ENCODE peak calls at places on chromosome 9, in five cellular contexts. D, R, L, V and H are unnamed samples.

GRCh38 chr9:26811106-26811505 is 81.5 kb downstream of the CAAP1 start:
- DNase-seq in D (no peak), R (no peak), L (no peak), V (no peak), H (no peak)

GRCh38 chr9:114588671-114589526 is 1.3 kb downstream of the ATP6V1G1 start:
- DNase-seq in D (no peak), R (no peak), L (no peak), V (no peak), H (no peak)

GRCh38 chr9:116549061-116549664 is 137.9 kb upstream of the TRIM32 start:
- DNase-seq in D (no peak), R (no peak), L (no peak), V (no peak), H (peak)

GRCh38 chr9:138053996-138054752 is 176.6 kb downstream of the CACNA1B start:
- DNase-seq in D (no peak), R (peak), L (no peak), V (no peak), H (no peak)

GRCh38 chr9:97751510-97751909 is 54.4 kb upstream of the XPA start:
- DNase-seq in D (no peak), R (no peak), L (no peak), V (no peak), H (peak)

GRCh38 chr9:20640331-20641187 is 18.3 kb upstream of the MLLT3 start:
- DNase-seq in D (peak), R (no peak), L (no peak), V (peak), H (no peak)

GRCh38 chr9:76290555-76290954 is 103.7 kb downstream of the RFK start:
- DNase-seq in D (no peak), R (no peak), L (no peak), V (no peak), H (peak)

GRCh38 chr9:133247632-133248031 is 27.4 kb downstream of the ABO start:
- DNase-seq in D (no peak), R (no peak), L (no peak), V (no peak), H (no peak)

GRCh38 chr9:800561-800960 is 40.9 kb upstream of the DMRT1 start:
- DNase-seq in D (no peak), R (no peak), L (no peak), V (no peak), H (no peak)

GRCh38 chr9:8143677-8144076 is 344.1 kb upstream of the DMAC1 start:
- DNase-seq in D (no peak), R (no peak), L (no peak), V (no peak), H (no peak)

GRCh38 chr9:117414220-117414905 is 494 bp downstream of the ASTN2 start:
- DNase-seq in D (peak), R (peak), L (no peak), V (no peak), H (no peak)

GRCh38 chr9:100057624-100058023 is 41.2 kb downstream of the ERP44 start:
- DNase-seq in D (no peak), R (no peak), L (no peak), V (no peak), H (no peak)

GRCh38 chr9:4515958-4516375 is 25.7 kb downstream of the SLC1A1 start:
- DNase-seq in D (no peak), R (no peak), L (no peak), V (peak), H (no peak)

GRCh38 chr9:113425072-113425471 is 14.5 kb downstream of the C9orf43 start:
- DNase-seq in D (no peak), R (no peak), L (no peak), V (no peak), H (no peak)

GRCh38 chr9:113417370-113417769 is 6.8 kb downstream of the C9orf43 start:
- DNase-seq in D (no peak), R (no peak), L (no peak), V (no peak), H (no peak)

GRCh38 chr9:113416149-113416726 is 5.7 kb downstream of the C9orf43 start:
- DNase-seq in D (no peak), R (no peak), L (no peak), V (peak), H (no peak)

GRCh38 chr9:113426701-113427100 is 16.2 kb downstream of the C9orf43 start:
- DNase-seq in D (no peak), R (no peak), L (no peak), V (no peak), H (no peak)

DNA sequence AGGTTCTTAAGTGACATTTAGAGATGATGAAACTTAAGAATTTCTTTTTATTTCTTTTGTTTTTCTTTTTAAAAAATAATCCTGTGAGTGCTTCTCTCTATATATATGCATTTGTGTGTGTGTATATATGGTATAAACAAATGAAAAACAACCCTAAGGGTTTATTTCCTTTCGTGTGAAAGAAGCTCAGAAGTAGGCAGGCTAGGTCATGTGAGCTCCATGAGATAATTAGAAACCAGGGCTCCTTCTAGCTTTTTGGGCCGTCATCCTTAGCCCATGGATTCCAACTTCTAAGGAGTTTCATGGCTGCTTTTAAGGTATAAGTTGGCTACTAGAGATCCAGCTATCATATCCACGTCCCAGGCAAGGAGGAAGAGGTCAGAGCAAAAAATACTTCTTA is 11.2 kb downstream of the C9orf43 start:
- DNase-seq in D (no peak), R (no peak), L (no peak), V (no peak), H (no peak)
- TF ChIP-seq SUZ12 in D (no peak), R (no peak), L (no peak), V (no peak), H (no peak)

GRCh38 chr9:22124263-22125011 is 115.3 kb upstream of the CDKN2B start:
- DNase-seq in D (peak), R (no peak), L (no peak), V (no peak), H (no peak)
- TF ChIP-seq SUZ12 in D (no peak), R (no peak), L (no peak), V (no peak), H (no peak)

GRCh38 chr9:101848485-101848919 is 110.1 kb upstream of the GRIN3A start:
- DNase-seq in D (peak), R (no peak), L (no peak), V (no peak), H (no peak)

GRCh38 chr9:101849102-101849707 is 110.8 kb upstream of the GRIN3A start:
- DNase-seq in D (no peak), R (no peak), L (no peak), V (no peak), H (peak)
- TF ChIP-seq SUZ12 in D (no peak), R (no peak), L (no peak), V (no peak), H (no peak)

DNA sequence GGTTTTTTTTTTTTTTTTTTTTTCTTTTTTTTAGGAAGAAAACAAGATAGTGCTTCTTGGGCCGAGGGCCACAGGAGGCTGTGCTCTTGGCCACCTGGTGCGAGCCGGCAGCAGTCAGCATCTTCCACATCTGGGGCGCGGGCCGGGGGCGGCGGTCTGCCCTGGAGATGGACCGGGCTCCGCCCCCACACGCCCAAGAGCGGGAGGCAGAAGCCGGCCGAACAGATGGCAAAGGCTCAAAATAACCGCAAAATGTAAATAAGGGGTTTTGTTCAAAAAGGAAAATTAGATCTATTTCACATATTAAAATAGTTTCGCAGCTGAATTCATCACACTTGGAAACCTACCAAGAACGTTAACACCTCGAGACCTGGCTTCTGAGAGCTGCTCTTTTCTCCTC is 51.5 kb upstream of the UBAC1 start:
- DNase-seq in D (no peak), R (no peak), L (no peak), V (no peak), H (no peak)
- TF ChIP-seq SUZ12 in D (no peak), R (no peak), L (no peak), V (no peak), H (no peak)

GRCh38 chr9:34501889-34502425 is 20.8 kb downstream of the ENHO start:
- DNase-seq in D (no peak), R (no peak), L (no peak), V (no peak), H (peak)
- TF ChIP-seq SUZ12 in D (no peak), R (no peak), L (no peak), V (no peak), H (no peak)

GRCh38 chr9:21972361-21972760 is 21.8 kb downstream of the CDKN2A start:
- DNase-seq in D (no peak), R (no peak), L (no peak), V (no peak), H (no peak)

GRCh38 chr9:21974230-21974541 is 20.0 kb downstream of the CDKN2A start:
- DNase-seq in D (no peak), R (no peak), L (no peak), V (no peak), H (no peak)

GRCh38 chr9:21976334-21976875 is 17.8 kb downstream of the CDKN2A start:
- DNase-seq in D (no peak), R (no peak), L (no peak), V (no peak), H (no peak)

GRCh38 chr9:21970800-21971620 is 23.2 kb downstream of the CDKN2A start:
- DNase-seq in D (no peak), R (peak), L (no peak), V (no peak), H (no peak)

DNA sequence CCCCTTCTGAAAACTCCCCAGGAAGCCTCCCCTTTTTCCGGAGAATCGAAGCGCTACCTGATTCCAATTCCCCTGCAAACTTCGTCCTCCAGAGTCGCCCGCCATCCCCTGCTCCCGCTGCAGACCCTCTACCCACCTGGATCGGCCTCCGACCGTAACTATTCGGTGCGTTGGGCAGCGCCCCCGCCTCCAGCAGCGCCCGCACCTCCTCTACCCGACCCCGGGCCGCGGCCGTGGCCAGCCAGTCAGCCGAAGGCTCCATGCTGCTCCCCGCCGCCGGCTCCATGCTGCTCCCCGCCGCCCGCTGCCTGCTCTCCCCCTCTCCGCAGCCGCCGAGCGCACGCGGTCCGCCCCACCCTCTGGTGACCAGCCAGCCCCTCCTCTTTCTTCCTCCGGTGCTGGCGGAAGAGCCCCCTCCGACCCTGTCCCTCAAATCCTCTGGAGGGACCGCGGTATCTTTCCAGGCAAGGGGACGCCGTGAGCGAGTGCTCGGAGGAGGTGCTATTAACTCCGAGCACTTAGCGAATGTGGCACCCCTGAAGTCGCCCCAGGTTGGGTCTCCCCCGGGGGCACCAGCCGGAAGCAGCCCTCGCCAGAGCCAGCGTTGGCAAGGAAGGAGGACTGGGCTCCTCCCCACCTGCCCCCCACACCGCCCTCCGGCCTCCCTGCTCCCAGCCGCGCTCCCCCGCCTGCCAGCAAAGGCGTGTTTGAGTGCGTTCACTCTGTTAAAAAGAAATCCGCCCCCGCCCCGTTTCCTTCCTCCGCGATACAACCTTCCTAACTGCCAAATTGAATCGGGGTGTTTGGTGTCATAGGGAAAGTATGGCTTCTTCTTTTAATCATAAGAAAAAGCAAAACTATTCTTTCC is 19.4 kb downstream of the CDKN2A start:
- DNase-seq in D (peak), R (peak), L (no peak), V (no peak), H (no peak)
- TF ChIP-seq SUZ12 in D (no peak), R (peak), L (no peak), V (no peak), H (no peak)

GRCh38 chr9:126521089-126521488 is 92.6 kb upstream of the LMX1B start:
- DNase-seq in D (no peak), R (no peak), L (no peak), V (no peak), H (no peak)

GRCh38 chr9:126521551-126521950 is 92.2 kb upstream of the LMX1B start:
- DNase-seq in D (no peak), R (no peak), L (no peak), V (no peak), H (no peak)

GRCh38 chr9:126520453-126520852 is 93.3 kb upstream of the LMX1B start:
- DNase-seq in D (no peak), R (no peak), L (no peak), V (no peak), H (no peak)

GRCh38 chr9:126518763-126519162 is 95.0 kb upstream of the LMX1B start:
- DNase-seq in D (no peak), R (no peak), L (no peak), V (no peak), H (no peak)

DNA sequence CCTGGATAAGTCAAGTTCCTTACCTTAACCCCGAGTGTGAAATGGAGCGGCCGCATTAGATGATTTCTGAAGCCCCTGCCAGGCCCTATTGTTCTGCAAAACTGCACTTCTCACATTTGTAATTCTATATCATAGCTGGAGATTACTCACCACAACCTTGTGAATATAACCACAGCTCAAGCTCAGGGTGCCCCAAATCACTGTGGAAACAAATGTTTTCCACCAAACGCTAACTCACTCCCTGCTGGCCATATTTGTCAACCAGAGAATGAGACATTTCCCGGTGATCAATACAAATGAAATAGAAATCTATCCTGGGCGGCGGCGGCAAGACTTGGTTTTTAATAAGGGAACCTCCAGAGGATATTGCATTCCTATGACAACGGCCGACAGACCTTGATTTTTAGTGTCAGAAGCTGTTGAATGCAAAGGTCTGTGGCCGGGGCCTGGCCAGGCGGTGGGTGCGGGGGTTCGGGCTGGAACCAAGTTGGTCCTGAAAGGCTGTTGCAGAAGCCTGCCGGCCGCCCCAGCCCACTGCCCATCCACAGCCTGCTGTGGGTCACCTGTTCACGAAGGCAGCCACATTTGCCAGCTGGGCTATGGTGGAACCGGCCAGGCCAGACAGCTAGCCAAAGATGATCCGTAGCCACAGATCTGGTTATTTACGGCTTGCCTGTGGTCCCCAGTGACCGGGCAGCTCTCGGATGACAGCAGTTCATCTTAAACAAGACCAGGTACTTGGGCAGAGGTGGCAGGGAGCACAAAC is 93.9 kb upstream of the LMX1B start:
- DNase-seq in D (no peak), R (peak), L (no peak), V (no peak), H (no peak)
- TF ChIP-seq SUZ12 in D (no peak), R (no peak), L (no peak), V (no peak), H (no peak)